ENCODE peak calls at places on chromosomes 1 and 21, in seven cellular contexts. Q is kidney tubule cell, Z is Kasumi-1, R is neuronal stem cell, J is HTR-8/SVneo, O is ACHN, W is dorsolateral prefrontal cortex. F is an unnamed sample.

GRCh38 chr1:15090373-15090772 is 63.2 kb upstream of the TMEM51 start:
- DNase-seq in Q (peak; percentile 89), Z (no peak), R (peak; percentile 46), J (peak; percentile 13), O (no peak), W (no peak), F (no peak)

GRCh38 chr1:25805863-25806225 is 5.9 kb downstream of the SELENON start:
- DNase-seq in Q (no peak), Z (peak; percentile 6), R (no peak), J (no peak), O (no peak), W (peak; percentile 72), F (no peak)

GRCh38 chr1:161740871-161741270 is 8.7 kb upstream of the DUSP12 start:
- DNase-seq in Q (no peak), Z (peak; percentile 35), R (no peak), J (no peak), O (no peak), W (no peak), F (no peak)

GRCh38 chr1:167474191-167474641 is 44.1 kb downstream of the CD247 start:
- DNase-seq in Q (no peak), Z (no peak), R (no peak), J (no peak), O (no peak), W (no peak), F (peak; percentile 55)

GRCh38 chr1:49435291-49435690 is 588.5 kb downstream of the AGBL4 start:
- DNase-seq in Q (peak; percentile 19), Z (no peak), R (no peak), J (no peak), O (no peak), W (no peak), F (no peak)

GRCh38 chr1:83764209-83764608 is 234.7 kb downstream of the TTLL7 start:
- DNase-seq in Q (peak; percentile 2), Z (no peak), R (no peak), J (no peak), O (no peak), W (no peak), F (no peak)

GRCh38 chr21:43306911-43307676 is 119.8 kb downstream of the SIK1 start:
- DNase-seq in Q (peak; percentile 91), Z (no peak), R (no peak), J (peak; percentile 85), O (peak; percentile 54), W (no peak), F (no peak)

GRCh38 chr1:7644086-7644485 is 127.0 kb upstream of the VAMP3 start:
- DNase-seq in Q (peak; percentile 26), Z (no peak), R (no peak), J (no peak), O (no peak), W (no peak), F (no peak)

GRCh38 chr21:36035381-36035791 is 24.9 kb downstream of the SETD4 start:
- DNase-seq in Q (peak; percentile 72), Z (no peak), R (no peak), J (no peak), O (peak; percentile 37), W (no peak), F (no peak)

GRCh38 chr1:94919241-94920030 is 7.5 kb downstream of the CNN3 start:
- DNase-seq in Q (no peak), Z (no peak), R (no peak), J (no peak), O (no peak), W (no peak), F (no peak)

GRCh38 chr1:7525664-7526063 is 245.4 kb upstream of the VAMP3 start:
- DNase-seq in Q (no peak), Z (no peak), R (no peak), J (no peak), O (no peak), W (no peak), F (no peak)

GRCh38 chr1:156821801-156822200 is 5.2 kb upstream of the SH2D2A start:
- DNase-seq in Q (no peak), Z (no peak), R (no peak), J (no peak), O (no peak), W (no peak), F (peak; percentile 54)

GRCh38 chr21:28207776-28208175 is 784.9 kb downstream of the LTN1 start:
- DNase-seq in Q (no peak), Z (no peak), R (no peak), J (peak; percentile 31), O (no peak), W (no peak), F (no peak)

GRCh38 chr1:221117548-221117951 is 238.3 kb downstream of the HLX start:
- DNase-seq in Q (peak; percentile 99), Z (no peak), R (no peak), J (no peak), O (peak; percentile 98), W (peak; percentile 4), F (no peak)

GRCh38 chr1:7862211-7863060 is 9.6 kb upstream of the UTS2 start:
- DNase-seq in Q (no peak), Z (no peak), R (no peak), J (no peak), O (no peak), W (no peak), F (no peak)

GRCh38 chr1:55382699-55383377 is 167.7 kb upstream of the USP24 start:
- DNase-seq in Q (no peak), Z (no peak), R (no peak), J (no peak), O (no peak), W (no peak), F (no peak)

GRCh38 chr1:100377590-100378361 is 25.5 kb downstream of the CDC14A start:
- DNase-seq in Q (no peak), Z (no peak), R (no peak), J (no peak), O (no peak), W (no peak), F (no peak)

GRCh38 chr1:82778612-82779011 is 977.9 kb downstream of the ADGRL2 start:
- DNase-seq in Q (peak; percentile 10), Z (peak; percentile 3), R (no peak), J (no peak), O (peak; percentile 14), W (no peak), F (no peak)

GRCh38 chr1:29322861-29323585 is 86.7 kb downstream of the PTPRU start:
- DNase-seq in Q (no peak), Z (peak; percentile 57), R (no peak), J (no peak), O (no peak), W (no peak), F (no peak)

GRCh38 chr1:11350265-11350664 is 77.3 kb downstream of the UBIAD1 start:
- DNase-seq in Q (peak; percentile 17), Z (no peak), R (no peak), J (no peak), O (no peak), W (no peak), F (no peak)

GRCh38 chr1:59195151-59195550 is 101.7 kb upstream of the FGGY start:
- DNase-seq in Q (no peak), Z (no peak), R (no peak), J (no peak), O (no peak), W (no peak), F (no peak)

GRCh38 chr1:182147136-182147815 is 85.8 kb upstream of the ZNF648 start:
- DNase-seq in Q (no peak), Z (peak; percentile 28), R (no peak), J (no peak), O (no peak), W (no peak), F (no peak)

GRCh38 chr1:197838836-197839235 is 63.6 kb upstream of the DENND1B start:
- DNase-seq in Q (peak; percentile 90), Z (peak; percentile 78), R (no peak), J (peak; percentile 46), O (peak; percentile 47), W (no peak), F (no peak)

GRCh38 chr1:34618381-34618780 is 136.5 kb upstream of the GJB5 start:
- DNase-seq in Q (no peak), Z (no peak), R (no peak), J (no peak), O (no peak), W (no peak), F (no peak)

GRCh38 chr1:43293896-43294760 is 6.7 kb upstream of the TIE1 start:
- DNase-seq in Q (peak; percentile 62), Z (no peak), R (no peak), J (peak; percentile 35), O (no peak), W (peak; percentile 66), F (no peak)

GRCh38 chr1:185281245-185281644 is 35.8 kb downstream of the IVNS1ABP start:
- DNase-seq in Q (peak; percentile 57), Z (no peak), R (no peak), J (no peak), O (no peak), W (no peak), F (no peak)

GRCh38 chr1:84892657-84893618 is at the start of gene LPAR3:
- DNase-seq in Q (no peak), Z (no peak), R (peak; percentile 67), J (peak; percentile 53), O (no peak), W (no peak), F (peak; percentile 49)

GRCh38 chr1:180131510-180131909 is 23.2 kb upstream of the QSOX1 start:
- DNase-seq in Q (peak; percentile 28), Z (peak; percentile 62), R (no peak), J (peak; percentile 41), O (no peak), W (no peak), F (no peak)

GRCh38 chr1:55476445-55477015 is 261.4 kb upstream of the USP24 start:
- DNase-seq in Q (peak; percentile 53), Z (no peak), R (no peak), J (no peak), O (no peak), W (no peak), F (no peak)